ENCODE peak calls at places on chromosome 4, in eight cellular contexts. Q, S, M, K, E, X, R and B are unnamed samples.

GRCh38 chr4:65665951-65666523 is 4.3 kb downstream of the EPHA5 start:
- DNase-seq in E (peak; percentile 72), S (no peak), X (no peak), K (no peak), R (no peak), M (no peak), Q (no peak), B (no peak)

GRCh38 chr4:55169352-55169959 is 44.1 kb upstream of the KDR start:
- DNase-seq in S (no peak), Q (no peak), K (no peak), E (peak; percentile 44), M (no peak), X (no peak), R (peak; percentile 81), B (no peak)

GRCh38 chr4:2962099-2962455 is 1.1 kb downstream of the NOP14 start:
- DNase-seq in S (no peak), R (no peak), Q (no peak), E (no peak), K (no peak), M (no peak), X (no peak), B (no peak)

GRCh38 chr4:80237992-80238391 is 28.5 kb upstream of the FGF5 start:
- DNase-seq in Q (no peak), R (peak; percentile 91), E (peak; percentile 98), X (no peak), M (no peak), S (no peak), K (no peak), B (peak; percentile 87)

GRCh38 chr4:153222162-153222789 is 18.0 kb downstream of the TRIM2 start:
- DNase-seq in M (peak; percentile 75), K (peak; percentile 74), X (peak; percentile 67), E (peak; percentile 84), R (peak; percentile 75), Q (peak; percentile 76), S (peak; percentile 69), B (peak; percentile 86)

GRCh38 chr4:52329894-52330293 is 278.8 kb downstream of the SPATA18 start:
- DNase-seq in K (no peak), Q (no peak), X (no peak), M (no peak), S (no peak), E (no peak), R (no peak), B (no peak)

GRCh38 chr4:111937368-111937767 is 207.9 kb upstream of the FAM241A start:
- DNase-seq in Q (peak; percentile 54), X (no peak), S (no peak), E (peak; percentile 18), R (no peak), M (no peak), K (no peak), B (no peak)

GRCh38 chr4:42778349-42778748 is 114.2 kb upstream of the GRXCR1 start:
- DNase-seq in E (no peak), R (no peak), Q (no peak), X (no peak), K (no peak), M (no peak), S (no peak), B (no peak)

GRCh38 chr4:1797298-1797860 is 4.3 kb downstream of the FGFR3 start:
- DNase-seq in K (no peak), M (no peak), Q (peak; percentile 25), X (no peak), R (no peak), S (no peak), E (no peak), B (no peak)

GRCh38 chr4:77817304-77818076 is 1.7 kb downstream of the CNOT6L start:
- DNase-seq in X (no peak), R (no peak), K (no peak), S (no peak), Q (no peak), E (peak; percentile 43), M (no peak), B (no peak)

GRCh38 chr4:87608229-87608628 is at the start of gene DSPP:
- DNase-seq in R (no peak), X (no peak), M (no peak), E (no peak), K (no peak), Q (no peak), S (no peak), B (no peak)

GRCh38 chr4:87677731-87678130 is 27.7 kb downstream of the DMP1 start:
- DNase-seq in Q (no peak), K (peak; percentile 45), M (no peak), E (no peak), S (no peak), R (no peak), X (peak; percentile 48), B (no peak)

GRCh38 chr4:68148795-68149685 is 19.4 kb upstream of the TMPRSS11F start:
- DNase-seq in R (no peak), E (no peak), K (no peak), M (no peak), S (no peak), Q (no peak), X (peak; percentile 13), B (no peak)

GRCh38 chr4:54714631-54715030 is 56.9 kb downstream of the KIT start:
- DNase-seq in K (no peak), M (no peak), Q (no peak), X (no peak), S (no peak), R (no peak), E (no peak), B (no peak)

GRCh38 chr4:86380176-86380724 is 20.4 kb upstream of the MAPK10 start:
- DNase-seq in E (no peak), M (no peak), X (no peak), R (no peak), K (no peak), Q (no peak), S (no peak), B (no peak)

GRCh38 chr4:58522765-58523382 is 1412.7 kb upstream of the IGFBP7 start:
- DNase-seq in K (no peak), X (no peak), S (no peak), M (no peak), Q (no peak), E (no peak), R (no peak), B (no peak)

GRCh38 chr4:1864076-1865008 is 6.9 kb upstream of the NSD2 start:
- DNase-seq in X (no peak), E (no peak), M (peak; percentile 59), Q (no peak), S (no peak), R (no peak), K (no peak), B (no peak)

GRCh38 chr4:186946682-186947294 is 223.1 kb upstream of the FAT1 start:
- DNase-seq in Q (peak; percentile 56), R (peak; percentile 40), E (peak; percentile 37), M (peak; percentile 70), K (no peak), X (no peak), S (peak; percentile 82), B (peak; percentile 56)

GRCh38 chr4:23022032-23022431 is 329.3 kb downstream of the GBA3 start:
- DNase-seq in M (no peak), X (no peak), E (peak; percentile 96), R (peak; percentile 86), Q (no peak), S (no peak), K (no peak), B (peak; percentile 76)

GRCh38 chr4:87258677-87259076 is 38.3 kb upstream of the KLHL8 start:
- DNase-seq in K (no peak), E (peak; percentile 19), S (no peak), Q (no peak), X (no peak), M (no peak), R (no peak), B (no peak)

GRCh38 chr4:64729561-64729960 is 320.3 kb upstream of the TECRL start:
- DNase-seq in E (no peak), R (no peak), K (no peak), Q (no peak), M (no peak), X (no peak), S (no peak), B (no peak)

GRCh38 chr4:7183161-7183560 is 9.2 kb upstream of the SORCS2 start:
- DNase-seq in Q (no peak), M (no peak), K (no peak), R (no peak), E (peak; percentile 37), X (peak; percentile 1), S (no peak), B (no peak)

GRCh38 chr4:84958434-84958833 is 8.1 kb downstream of the WDFY3 start:
- DNase-seq in S (no peak), E (no peak), X (no peak), R (no peak), Q (no peak), K (no peak), M (no peak), B (no peak)

GRCh38 chr4:89685277-89685676 is 151.7 kb downstream of the SNCA start:
- DNase-seq in M (no peak), Q (no peak), S (no peak), E (no peak), X (no peak), R (no peak), K (no peak), B (no peak)

GRCh38 chr4:89684536-89684935 is 152.4 kb downstream of the SNCA start:
- DNase-seq in X (no peak), Q (no peak), E (no peak), M (no peak), K (no peak), R (no peak), S (no peak), B (no peak)

GRCh38 chr4:89681671-89682070 is 155.3 kb downstream of the SNCA start:
- DNase-seq in Q (no peak), M (no peak), K (no peak), X (no peak), R (no peak), E (no peak), S (no peak), B (no peak)

GRCh38 chr4:89682808-89683207 is 154.2 kb downstream of the SNCA start:
- DNase-seq in S (no peak), R (no peak), Q (no peak), E (no peak), X (no peak), M (no peak), K (no peak), B (no peak)

GRCh38 chr4:89681219-89681618 is 155.7 kb downstream of the SNCA start:
- DNase-seq in M (no peak), Q (peak; percentile 1), S (no peak), R (peak; percentile 14), X (no peak), E (no peak), K (no peak), B (no peak)
- H3K36me3 ChIP-seq in M (no peaks in the 10 kb centered on the region), Q (no peaks in the 10 kb centered on the region), S (no peaks in the 10 kb centered on the region), R (no peaks in the 10 kb centered on the region), X (no peaks in the 10 kb centered on the region), E (no peaks in the 10 kb centered on the region), K (no peaks in the 10 kb centered on the region), B (no peaks in the 10 kb centered on the region)

GRCh38 chr4:114263233-114263632 is 283.8 kb upstream of the ARSJ start:
- DNase-seq in S (no peak), M (no peak), E (peak; percentile 73), K (no peak), Q (no peak), R (peak; percentile 29), X (no peak), B (peak; percentile 28)
- H3K36me3 ChIP-seq in S (no peaks in the 10 kb centered on the region), M (no peaks in the 10 kb centered on the region), E (no peaks in the 10 kb centered on the region), K (no peaks in the 10 kb centered on the region), Q (no peaks in the 10 kb centered on the region), R (no peaks in the 10 kb centered on the region), X (no peaks in the 10 kb centered on the region), B (no peaks in the 10 kb centered on the region)

GRCh38 chr4:148072789-148073188 is 340.9 kb downstream of the ARHGAP10 start:
- DNase-seq in Q (no peak), M (no peak), K (no peak), R (no peak), S (no peak), X (no peak), E (no peak), B (no peak)
- H3K36me3 ChIP-seq in Q (no peaks in the 10 kb centered on the region), M (peaks cover under 1% of the 10 kb centered on the region), K (no peaks in the 10 kb centered on the region), R (peaks cover 10% of the 10 kb centered on the region), S (no peaks in the 10 kb centered on the region), X (no peaks in the 10 kb centered on the region), E (peaks cover 8% of the 10 kb centered on the region), B (peaks cover 33% of the 10 kb centered on the region)

GRCh38 chr4:182895791-182896292 is 21.3 kb downstream of the DCTD start:
- DNase-seq in E (no peak), M (no peak), X (no peak), K (no peak), Q (no peak), R (no peak), S (no peak), B (peak; percentile 24)
- H3K36me3 ChIP-seq in E (peaks cover 5% of the 10 kb centered on the region), M (peaks cover 18% of the 10 kb centered on the region), X (no peaks in the 10 kb centered on the region), K (no peaks in the 10 kb centered on the region), Q (peaks cover 17% of the 10 kb centered on the region), R (peaks cover 47% of the 10 kb centered on the region), S (no peaks in the 10 kb centered on the region), B (peaks cover 79% of the 10 kb centered on the region)